ENCODE peak calls at places on chromosomes 2 and 18, in five cellular contexts. One of them, this sample, is unnamed. For H3K27me3, the result is how much of the 10 kb centered on the place peaks cover.

GRCh38 chr2:205563646-205564045 is 118.7 kb upstream of the NRP2 start:
- DNase-seq in psoas muscle: no peak
- DNase-seq in pancreas: no peak
- DNase-seq in ovary: no peak
- DNase-seq in thoracic aorta: no peak
- DNase-seq in this sample: peak

GRCh38 chr2:226420646-226421045 is 379.0 kb downstream of the IRS1 start:
- DNase-seq in psoas muscle: no peak
- DNase-seq in pancreas: no peak
- DNase-seq in ovary: no peak
- DNase-seq in thoracic aorta: no peak
- DNase-seq in this sample: no peak

GRCh38 chr18:49081511-49082146 is 130.9 kb upstream of the SMAD7 start:
- DNase-seq in psoas muscle: no peak
- DNase-seq in pancreas: no peak
- DNase-seq in ovary: no peak
- DNase-seq in thoracic aorta: no peak
- DNase-seq in this sample: no peak

GRCh38 chr2:10447300-10448207 is 573 bp downstream of the ODC1 start:
- DNase-seq in psoas muscle: no peak
- DNase-seq in pancreas: peak
- DNase-seq in ovary: no peak
- DNase-seq in thoracic aorta: no peak
- DNase-seq in this sample: no peak

GRCh38 chr18:47253101-47253654 is 1.7 kb upstream of the SKOR2 start:
- DNase-seq in psoas muscle: no peak
- DNase-seq in pancreas: no peak
- DNase-seq in ovary: no peak
- DNase-seq in thoracic aorta: no peak
- DNase-seq in this sample: no peak

GRCh38 chr18:13430663-13431062 is 212.1 kb downstream of the LDLRAD4 start:
- DNase-seq in psoas muscle: no peak
- DNase-seq in pancreas: no peak
- DNase-seq in ovary: no peak
- DNase-seq in thoracic aorta: no peak
- DNase-seq in this sample: no peak

GRCh38 chr18:39149211-39149806 is 1583.7 kb upstream of the CELF4 start:
- DNase-seq in psoas muscle: no peak
- DNase-seq in pancreas: no peak
- DNase-seq in ovary: no peak
- DNase-seq in thoracic aorta: no peak
- DNase-seq in this sample: no peak

GRCh38 chr2:85409719-85410583 is at the start of gene CAPG:
- DNase-seq in psoas muscle: peak
- DNase-seq in pancreas: no peak
- DNase-seq in ovary: no peak
- DNase-seq in thoracic aorta: no peak
- DNase-seq in this sample: peak

GRCh38 chr2:197191948-197192338 is 118.6 kb downstream of the ANKRD44 start:
- DNase-seq in psoas muscle: no peak
- DNase-seq in pancreas: no peak
- DNase-seq in ovary: no peak
- DNase-seq in thoracic aorta: no peak
- DNase-seq in this sample: no peak

GRCh38 chr2:98355881-98356280 is 9.6 kb downstream of the CNGA3 start:
- DNase-seq in psoas muscle: no peak
- DNase-seq in pancreas: no peak
- DNase-seq in ovary: no peak
- DNase-seq in thoracic aorta: no peak
- DNase-seq in this sample: no peak

GRCh38 chr2:200471928-200472645 is 37.8 kb downstream of the KCTD18 start:
- DNase-seq in psoas muscle: no peak
- DNase-seq in pancreas: no peak
- DNase-seq in ovary: no peak
- DNase-seq in thoracic aorta: no peak
- DNase-seq in this sample: no peak

GRCh38 chr2:213455316-213456008 is 171.2 kb downstream of the SPAG16 start:
- DNase-seq in psoas muscle: no peak
- DNase-seq in pancreas: no peak
- DNase-seq in ovary: no peak
- DNase-seq in thoracic aorta: no peak
- DNase-seq in this sample: no peak

GRCh38 chr2:209422191-209422754 is 1.6 kb upstream of the MAP2 start:
- DNase-seq in psoas muscle: peak
- DNase-seq in pancreas: peak
- DNase-seq in ovary: peak
- DNase-seq in thoracic aorta: no peak
- DNase-seq in this sample: no peak

GRCh38 chr18:74116628-74117554 is 30.7 kb downstream of the FBXO15 start:
- DNase-seq in psoas muscle: no peak
- DNase-seq in pancreas: no peak
- DNase-seq in ovary: no peak
- DNase-seq in thoracic aorta: no peak
- DNase-seq in this sample: peak
- TF ChIP-seq CTCF in psoas muscle: peak
- TF ChIP-seq CTCF in pancreas: peak
- TF ChIP-seq CTCF in ovary: no peak
- TF ChIP-seq CTCF in thoracic aorta: no peak
- TF ChIP-seq CTCF in this sample: no peak

GRCh38 chr18:79952996-79953559 is 1.6 kb upstream of the SLC66A2 start:
- DNase-seq in psoas muscle: no peak
- DNase-seq in pancreas: no peak
- DNase-seq in ovary: peak
- DNase-seq in thoracic aorta: no peak
- DNase-seq in this sample: no peak
- H3K27me3 ChIP-seq in psoas muscle: under half
- H3K27me3 ChIP-seq in pancreas: under half
- H3K27me3 ChIP-seq in ovary: under half
- H3K27me3 ChIP-seq in thoracic aorta: under half
- H3K27me3 ChIP-seq in this sample: under half

GRCh38 chr2:136255648-136256461 is 137.9 kb upstream of the CXCR4 start:
- DNase-seq in psoas muscle: no peak
- DNase-seq in pancreas: no peak
- DNase-seq in ovary: no peak
- DNase-seq in thoracic aorta: no peak
- DNase-seq in this sample: no peak
- TF ChIP-seq CTCF in psoas muscle: no peak
- TF ChIP-seq CTCF in pancreas: no peak
- TF ChIP-seq CTCF in ovary: no peak
- TF ChIP-seq CTCF in thoracic aorta: no peak
- TF ChIP-seq CTCF in this sample: no peak

DNA sequence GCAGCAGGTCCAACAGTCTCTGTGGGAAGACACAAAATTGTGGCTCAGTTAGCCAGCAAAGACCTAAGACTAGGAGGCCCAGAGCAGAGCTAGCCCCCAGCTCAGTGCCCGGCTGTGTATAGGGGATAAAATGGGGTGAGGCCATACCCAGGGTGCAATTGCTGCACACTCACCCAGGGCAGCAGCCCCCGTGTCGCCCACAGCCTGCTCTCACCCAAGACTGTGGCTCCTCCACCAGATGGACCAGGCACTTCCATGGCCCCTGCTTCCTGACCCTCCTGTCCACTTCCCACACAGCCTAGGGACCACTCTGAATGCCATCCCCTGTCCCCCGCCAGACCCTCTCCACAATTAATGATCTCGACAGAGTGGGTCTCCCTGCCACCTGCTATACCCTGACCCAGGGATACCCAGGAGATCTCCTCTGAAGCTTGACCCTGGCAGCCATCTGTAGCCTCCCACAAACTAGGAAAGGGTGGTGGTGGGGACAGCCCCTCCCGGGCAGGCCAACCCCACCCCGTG is 85.7 kb downstream of the HS1BP3 start:
- DNase-seq in psoas muscle: no peak
- DNase-seq in pancreas: no peak
- DNase-seq in ovary: no peak
- DNase-seq in thoracic aorta: no peak
- DNase-seq in this sample: no peak
- H3K27me3 ChIP-seq in psoas muscle: under half
- H3K27me3 ChIP-seq in pancreas: under half
- H3K27me3 ChIP-seq in ovary: under half
- H3K27me3 ChIP-seq in thoracic aorta: under half
- H3K27me3 ChIP-seq in this sample: under half